ENCODE peak calls at places on chromosomes 4 and X, in six cellular contexts. K, A, M, H, E and T are unnamed samples.

GRCh38 chr4:129323630-129324029 is 227.7 kb downstream of the C4orf33 start:
- DNase-seq in K (no peak), A (no peak), E (no peak), M (no peak), H (no peak), T (no peak)

GRCh38 chrX:39439910-39440733 is 638.9 kb downstream of the MID1IP1 start:
- DNase-seq in K (no peak), A (no peak), H (no peak), M (no peak), E (peak; percentile 66), T (peak; percentile 38)

GRCh38 chr4:107818301-107818910 is 6.3 kb upstream of the SGMS2 start:
- DNase-seq in A (no peak), M (no peak), E (no peak), K (no peak), H (no peak), T (no peak)

GRCh38 chr4:80069837-80070788 is 2.9 kb downstream of the ANTXR2 start:
- DNase-seq in M (no peak), H (no peak), E (no peak), K (no peak), A (peak; percentile 53), T (no peak)

GRCh38 chr4:125547842-125548241 is 233.1 kb downstream of the FAT4 start:
- DNase-seq in H (no peak), E (no peak), M (no peak), A (peak; percentile 46), K (no peak), T (no peak)

GRCh38 chr4:127799711-127800110 is 17.6 kb downstream of the HSPA4L start:
- DNase-seq in K (no peak), H (no peak), A (no peak), E (no peak), M (no peak), T (no peak)

GRCh38 chrX:136487647-136488046 is at the start of gene BRS3:
- DNase-seq in H (no peak), A (no peak), M (no peak), K (no peak), E (no peak), T (no peak)

GRCh38 chrX:2318371-2318770 is 182.4 kb downstream of the DHRSX start:
- DNase-seq in H (no peak), A (no peak), K (no peak), E (no peak), M (no peak), T (no peak)

GRCh38 chrX:152600853-152601635 is 36.7 kb upstream of the GABRQ start:
- DNase-seq in K (no peak), H (no peak), E (no peak), A (no peak), M (no peak), T (no peak)

GRCh38 chr4:92249541-92249940 is 54.2 kb upstream of the GRID2 start:
- DNase-seq in K (no peak), A (no peak), H (no peak), M (no peak), E (no peak), T (no peak)

GRCh38 chrX:110087485-110088356 is 84.8 kb downstream of the TMEM164 start:
- DNase-seq in A (peak; percentile 94), M (peak; percentile 27), E (no peak), H (peak; percentile 37), K (no peak), T (no peak)

GRCh38 chr4:86834901-86835300 is 14.3 kb downstream of the SLC10A6 start:
- DNase-seq in E (no peak), A (peak; percentile 91), M (peak; percentile 41), H (no peak), K (no peak), T (no peak)